ENCODE peak calls at places on chromosome 22, in six cellular contexts. Q is GM12891, W is GM12878, V is heart left ventricle, D is testis, X is uterus. B is an unnamed sample.

GRCh38 chr22:46678785-46679700 is 58.9 kb downstream of the GRAMD4 start:
- DNase-seq in Q (no peak), W (no peak), V (no peak), D (no peak), X (no peak), B (no peak)

GRCh38 chr22:47034076-47034808 is 271.8 kb downstream of the TBC1D22A start:
- DNase-seq in Q (no peak), W (no peak), V (peak), D (no peak), X (no peak), B (no peak)

GRCh38 chr22:42939941-42940653 is 74.9 kb downstream of the PACSIN2 start:
- DNase-seq in Q (no peak), W (no peak), V (no peak), D (no peak), X (no peak), B (peak)

GRCh38 chr22:37563153-37564081 is 3.1 kb downstream of the CDC42EP1 start:
- DNase-seq in Q (no peak), W (no peak), V (no peak), D (peak), X (peak), B (peak)

GRCh38 chr22:23101524-23101923 is 31.2 kb downstream of the GNAZ start:
- DNase-seq in Q (no peak), W (no peak), V (no peak), D (no peak), X (no peak), B (no peak)

GRCh38 chr22:50206599-50206998 is 5.8 kb downstream of the SELENOO start:
- DNase-seq in Q (no peak), W (no peak), V (no peak), D (peak), X (no peak), B (no peak)

GRCh38 chr22:35622132-35622913 is 5.2 kb upstream of the MB start:
- DNase-seq in Q (no peak), W (no peak), V (peak), D (peak), X (peak), B (no peak)

GRCh38 chr22:33757041-33757440 is 163.2 kb downstream of the LARGE1 start:
- DNase-seq in Q (no peak), W (no peak), V (no peak), D (no peak), X (no peak), B (no peak)

GRCh38 chr22:32482708-32483107 is 8.1 kb downstream of the FBXO7 start:
- DNase-seq in Q (no peak), W (peak), V (no peak), D (no peak), X (no peak), B (no peak)

GRCh38 chr22:46352691-46353386 is 17.3 kb downstream of the TRMU start:
- DNase-seq in Q (no peak), W (no peak), V (peak), D (no peak), X (no peak), B (peak)

GRCh38 chr22:36471341-36471821 is 10.1 kb downstream of the TXN2 start:
- DNase-seq in Q (no peak), W (no peak), V (no peak), D (no peak), X (no peak), B (no peak)

GRCh38 chr22:35542157-35542971 is 1.7 kb downstream of the RASD2 start:
- DNase-seq in Q (no peak), W (no peak), V (no peak), D (no peak), X (no peak), B (no peak)

GRCh38 chr22:32717337-32718240 is 83.9 kb upstream of the TIMP3 start:
- DNase-seq in Q (no peak), W (no peak), V (no peak), D (no peak), X (no peak), B (no peak)

GRCh38 chr22:21703684-21704316 is 31.8 kb downstream of the YPEL1 start:
- DNase-seq in Q (no peak), W (no peak), V (no peak), D (no peak), X (no peak), B (no peak)

GRCh38 chr22:43293661-43294392 is 49.3 kb downstream of the SCUBE1 start:
- DNase-seq in Q (no peak), W (no peak), V (no peak), D (no peak), X (peak), B (peak)

GRCh38 chr22:23305922-23306374 is 125.6 kb downstream of the BCR start:
- DNase-seq in Q (no peak), W (no peak), V (peak), D (peak), X (peak), B (no peak)

GRCh38 chr22:48534395-48534958 is 1293.2 kb downstream of the BRD1 start:
- DNase-seq in Q (no peak), W (no peak), V (no peak), D (no peak), X (no peak), B (no peak)

GRCh38 chr22:26606611-26607010 is 11.2 kb downstream of the CRYBB1 start:
- DNase-seq in Q (no peak), W (no peak), V (no peak), D (no peak), X (no peak), B (no peak)

DNA sequence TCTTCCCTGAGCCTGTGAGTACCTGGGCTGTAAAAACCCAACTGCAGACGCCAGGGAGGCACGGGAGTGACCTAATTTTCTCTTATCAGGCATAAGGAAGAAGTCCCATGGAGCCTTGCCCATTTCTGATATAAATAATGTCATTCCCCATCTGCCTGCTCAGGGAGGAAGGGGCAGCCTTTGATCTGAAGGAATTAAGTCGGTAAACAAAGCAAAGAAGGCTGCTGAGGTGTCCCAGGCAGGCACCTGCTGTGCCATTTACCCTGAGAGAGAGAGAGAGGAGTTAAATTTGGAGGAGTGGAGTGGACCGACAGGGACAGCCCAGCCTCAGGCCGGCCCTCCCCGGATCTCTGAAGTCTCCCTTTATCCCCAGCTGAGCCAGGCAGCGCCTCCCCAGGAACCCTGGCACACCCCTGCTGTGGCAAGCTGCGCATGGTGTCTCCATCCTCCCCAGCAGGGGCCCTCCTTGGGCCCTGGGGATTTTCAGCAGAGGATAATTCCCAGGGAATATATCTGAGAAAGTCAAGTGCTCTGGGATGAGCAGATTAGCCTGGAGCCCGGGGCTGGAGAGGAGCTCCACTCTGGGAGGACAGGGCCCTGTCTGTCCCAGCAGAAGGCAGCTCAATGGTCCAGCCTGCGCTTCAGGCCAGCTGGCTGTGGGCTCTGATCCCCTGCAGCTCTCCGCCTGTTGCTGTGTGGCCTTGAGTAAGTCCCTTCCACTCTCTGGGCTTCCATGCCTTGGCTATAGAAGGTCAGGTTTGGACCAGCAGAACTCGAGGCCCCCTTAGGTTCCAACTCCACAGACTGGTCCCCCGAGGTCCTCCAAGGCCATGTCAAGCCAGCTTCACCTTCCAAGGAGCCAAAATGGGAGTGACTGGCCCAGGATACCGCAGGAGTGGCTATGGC is 17.5 kb upstream of the CABP7 start:
- DNase-seq in Q (no peak), W (no peak), V (peak), D (no peak), X (no peak), B (peak)
- TF ChIP-seq POLR2A in Q (no peak), W (no peak), V (no peak), D (no peak), X (no peak), B (no peak)

GRCh38 chr22:28743852-28744251 is 2.0 kb downstream of the HSCB start:
- DNase-seq in Q (no peak), W (no peak), V (no peak), D (no peak), X (no peak), B (no peak)

GRCh38 chr22:28742562-28742962 is 723 bp downstream of the HSCB start:
- DNase-seq in Q (no peak), W (no peak), V (no peak), D (no peak), X (no peak), B (no peak)

GRCh38 chr22:28736296-28737155 is 5.1 kb downstream of the CHEK2 start:
- DNase-seq in Q (no peak), W (no peak), V (no peak), D (no peak), X (no peak), B (no peak)

GRCh38 chr22:28741200-28741757 is 341 bp downstream of the CHEK2 start:
- DNase-seq in Q (no peak), W (no peak), V (no peak), D (no peak), X (no peak), B (no peak)

GRCh38 chr22:28741758-28742561 is at the start of the genes CHEK2 and HSCB:
- DNase-seq in Q (peak), W (peak), V (peak), D (peak), X (peak), B (peak)
- TF ChIP-seq POLR2A in Q (peak), W (peak), V (no peak), D (no peak), X (peak), B (peak)

GRCh38 chr22:41237707-41238569 is 2.8 kb downstream of the CHADL start:
- DNase-seq in Q (peak), W (peak), V (peak), D (peak), X (no peak), B (no peak)
- TF ChIP-seq POLR2A in Q (no peak), W (peak), V (no peak), D (no peak), X (no peak), B (no peak)

GRCh38 chr22:39645532-39645931 is 75.0 kb downstream of the CACNA1I start:
- DNase-seq in Q (no peak), W (no peak), V (no peak), D (no peak), X (no peak), B (no peak)

GRCh38 chr22:39643311-39644083 is 72.9 kb downstream of the CACNA1I start:
- DNase-seq in Q (no peak), W (no peak), V (no peak), D (no peak), X (no peak), B (no peak)

GRCh38 chr22:39649500-39650089 is 79.0 kb downstream of the CACNA1I start:
- DNase-seq in Q (no peak), W (no peak), V (no peak), D (no peak), X (no peak), B (no peak)

GRCh38 chr22:39647836-39648500 is 77.4 kb downstream of the CACNA1I start:
- DNase-seq in Q (no peak), W (no peak), V (no peak), D (no peak), X (no peak), B (no peak)

GRCh38 chr22:39646614-39647210 is 76.2 kb downstream of the CACNA1I start:
- DNase-seq in Q (no peak), W (no peak), V (no peak), D (no peak), X (no peak), B (no peak)
- TF ChIP-seq POLR2A in Q (no peak), W (no peak), V (no peak), D (no peak), X (no peak), B (no peak)

GRCh38 chr22:41380993-41381328 is 781 bp upstream of the TEF start:
- DNase-seq in Q (no peak), W (no peak), V (no peak), D (peak), X (peak), B (peak)

GRCh38 chr22:41382610-41383009 is 868 bp downstream of the TEF start:
- DNase-seq in Q (no peak), W (no peak), V (no peak), D (peak), X (no peak), B (no peak)

GRCh38 chr22:41383085-41383484 is 1.3 kb downstream of the TEF start:
- DNase-seq in Q (no peak), W (no peak), V (no peak), D (no peak), X (no peak), B (no peak)

GRCh38 chr22:41382098-41382578 is 396 bp downstream of the TEF start:
- DNase-seq in Q (peak), W (no peak), V (peak), D (peak), X (peak), B (peak)

DNA sequence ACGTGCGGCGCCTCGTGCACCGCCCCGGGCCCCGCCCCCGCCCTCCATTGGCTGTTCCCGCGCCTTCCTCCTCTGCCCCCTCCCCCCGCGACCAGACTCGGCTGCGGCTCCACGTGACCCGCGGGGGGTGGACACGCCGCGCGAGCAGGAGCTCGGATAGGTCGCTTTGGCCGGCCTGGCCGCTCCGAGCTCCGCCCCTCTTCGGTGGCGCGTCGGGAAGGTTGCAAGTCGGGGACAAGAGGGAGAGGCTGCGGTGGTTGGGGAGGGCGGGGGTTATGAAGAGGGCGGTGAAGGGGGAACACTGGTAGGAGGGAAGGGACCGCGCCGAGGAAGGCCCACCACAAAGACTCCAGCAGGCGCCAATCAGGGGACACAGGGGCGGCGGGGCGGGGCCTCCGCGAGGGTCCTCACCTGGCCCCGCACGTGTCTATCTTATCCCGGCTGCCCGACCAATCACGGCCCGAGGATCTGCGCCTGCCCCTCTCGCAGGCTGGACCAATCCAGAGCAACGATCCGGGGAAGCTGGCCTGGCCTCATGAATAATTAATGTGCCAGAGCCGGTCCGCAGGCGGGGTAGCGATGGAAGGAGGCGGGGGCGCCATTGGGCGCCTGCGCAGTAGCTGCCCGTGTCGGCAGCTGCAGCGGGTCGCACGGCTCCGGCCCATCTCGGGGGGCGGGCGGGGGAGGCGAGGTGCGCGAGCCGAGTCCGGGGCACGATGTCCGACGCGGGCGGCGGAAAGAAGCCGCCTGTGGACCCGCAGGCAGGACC is at the start of gene TEF:
- DNase-seq in Q (peak), W (peak), V (peak), D (peak), X (peak), B (peak)
- TF ChIP-seq POLR2A in Q (no peak), W (peak), V (no peak), D (peak), X (peak), B (peak)

GRCh38 chr22:25013634-25014033 is 61.1 kb downstream of the KIAA1671 start:
- DNase-seq in Q (no peak), W (no peak), V (no peak), D (no peak), X (peak), B (peak)

GRCh38 chr22:25016311-25016710 is 63.8 kb downstream of the KIAA1671 start:
- DNase-seq in Q (no peak), W (no peak), V (no peak), D (no peak), X (no peak), B (no peak)

GRCh38 chr22:25018009-25018408 is 65.5 kb downstream of the KIAA1671 start:
- DNase-seq in Q (no peak), W (no peak), V (no peak), D (no peak), X (no peak), B (no peak)

GRCh38 chr22:25012743-25013142 is 60.2 kb downstream of the KIAA1671 start:
- DNase-seq in Q (no peak), W (no peak), V (no peak), D (no peak), X (no peak), B (no peak)

GRCh38 chr22:25014896-25015755 is 62.6 kb downstream of the KIAA1671 start:
- DNase-seq in Q (no peak), W (no peak), V (no peak), D (peak), X (no peak), B (no peak)
- TF ChIP-seq POLR2A in Q (no peak), W (no peak), V (no peak), D (no peak), X (no peak), B (no peak)